ENCODE peak calls at places on chromosomes 12 and 14, in nine cellular contexts. One of them, this sample, is unnamed.

GRCh38 chr12:113980537-113981337 is 14.6 kb upstream of the RBM19 start:
- DNase-seq in heart left ventricle: no peak
- DNase-seq in breast epithelium: no peak
- DNase-seq in transverse colon: peak; percentile 24
- DNase-seq in sigmoid colon: no peak
- DNase-seq in A549: peak; percentile 79
- DNase-seq in ovary: no peak
- DNase-seq in adrenal gland: no peak
- DNase-seq in IMR-90: peak; percentile 74
- DNase-seq in this sample: peak; percentile 81

GRCh38 chr14:72518809-72519377 is 375.0 kb downstream of the DPF3 start:
- DNase-seq in heart left ventricle: no peak
- DNase-seq in breast epithelium: no peak
- DNase-seq in transverse colon: no peak
- DNase-seq in sigmoid colon: no peak
- DNase-seq in A549: no peak
- DNase-seq in ovary: no peak
- DNase-seq in adrenal gland: no peak
- DNase-seq in IMR-90: no peak
- DNase-seq in this sample: no peak

GRCh38 chr14:33934043-33934750 is 16.7 kb downstream of the EGLN3 start:
- DNase-seq in heart left ventricle: no peak
- DNase-seq in breast epithelium: no peak
- DNase-seq in transverse colon: no peak
- DNase-seq in sigmoid colon: no peak
- DNase-seq in A549: no peak
- DNase-seq in ovary: no peak
- DNase-seq in adrenal gland: no peak
- DNase-seq in IMR-90: no peak
- DNase-seq in this sample: no peak

GRCh38 chr14:24885410-24885913 is 164.5 kb downstream of the STXBP6 start:
- DNase-seq in heart left ventricle: no peak
- DNase-seq in breast epithelium: no peak
- DNase-seq in transverse colon: no peak
- DNase-seq in sigmoid colon: no peak
- DNase-seq in A549: no peak
- DNase-seq in ovary: no peak
- DNase-seq in adrenal gland: no peak
- DNase-seq in IMR-90: no peak
- DNase-seq in this sample: no peak

GRCh38 chr12:76738824-76739579 is 24.9 kb upstream of the ZDHHC17 start:
- DNase-seq in heart left ventricle: no peak
- DNase-seq in breast epithelium: no peak
- DNase-seq in transverse colon: peak; percentile 10
- DNase-seq in sigmoid colon: no peak
- DNase-seq in A549: no peak
- DNase-seq in ovary: no peak
- DNase-seq in adrenal gland: no peak
- DNase-seq in IMR-90: no peak
- DNase-seq in this sample: no peak

GRCh38 chr12:50400638-50401382 is at the start of gene LARP4:
- DNase-seq in heart left ventricle: peak; percentile 94
- DNase-seq in breast epithelium: peak; percentile 90
- DNase-seq in transverse colon: peak; percentile 94
- DNase-seq in sigmoid colon: peak; percentile 97
- DNase-seq in A549: peak; percentile 97
- DNase-seq in ovary: peak; percentile 88
- DNase-seq in adrenal gland: peak; percentile 96
- DNase-seq in IMR-90: peak; percentile 92
- DNase-seq in this sample: peak; percentile 98

GRCh38 chr12:109728921-109729836 is 15.6 kb downstream of the FAM222A start:
- DNase-seq in heart left ventricle: peak; percentile 15
- DNase-seq in breast epithelium: no peak
- DNase-seq in transverse colon: no peak
- DNase-seq in sigmoid colon: peak; percentile 59
- DNase-seq in A549: no peak
- DNase-seq in ovary: no peak
- DNase-seq in adrenal gland: peak; percentile 10
- DNase-seq in IMR-90: no peak
- DNase-seq in this sample: no peak

GRCh38 chr14:79199217-79199616 is 1012.1 kb downstream of the DIO2 start:
- DNase-seq in heart left ventricle: no peak
- DNase-seq in breast epithelium: no peak
- DNase-seq in transverse colon: no peak
- DNase-seq in sigmoid colon: no peak
- DNase-seq in A549: no peak
- DNase-seq in ovary: no peak
- DNase-seq in adrenal gland: no peak
- DNase-seq in IMR-90: no peak
- DNase-seq in this sample: no peak

GRCh38 chr14:30532264-30532663 is 26.7 kb upstream of the G2E3 start:
- DNase-seq in heart left ventricle: no peak
- DNase-seq in breast epithelium: no peak
- DNase-seq in transverse colon: no peak
- DNase-seq in sigmoid colon: no peak
- DNase-seq in A549: no peak
- DNase-seq in ovary: no peak
- DNase-seq in adrenal gland: no peak
- DNase-seq in IMR-90: no peak
- DNase-seq in this sample: peak; percentile 42

DNA sequence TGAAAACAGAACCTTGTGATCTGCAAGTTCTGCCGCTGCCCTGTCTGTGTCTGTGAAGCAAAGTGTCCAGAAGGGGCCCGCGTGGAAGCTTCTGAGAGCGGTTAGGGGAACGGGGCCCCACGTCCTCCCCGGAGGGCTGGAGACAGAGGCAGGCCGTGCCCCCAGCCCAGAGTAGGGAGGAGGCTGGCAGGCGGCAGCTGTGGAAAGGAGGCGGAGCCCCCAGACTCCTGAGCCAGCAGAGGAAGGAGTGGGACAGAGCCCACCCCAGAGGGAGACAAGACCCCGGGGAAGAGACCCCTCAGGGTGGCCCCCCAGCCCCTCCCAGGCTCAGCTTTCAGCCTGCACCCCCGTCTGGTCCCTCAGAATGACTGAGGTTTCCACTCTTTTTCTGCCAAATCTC is 49.0 kb downstream of the GALNT9 start:
- DNase-seq in heart left ventricle: no peak
- DNase-seq in breast epithelium: no peak
- DNase-seq in transverse colon: no peak
- DNase-seq in sigmoid colon: no peak
- DNase-seq in A549: no peak
- DNase-seq in ovary: no peak
- DNase-seq in adrenal gland: no peak
- DNase-seq in IMR-90: no peak
- DNase-seq in this sample: no peak
- TF ChIP-seq POLR2A in heart left ventricle: no peak
- TF ChIP-seq POLR2A in breast epithelium: no peak
- TF ChIP-seq POLR2A in transverse colon: no peak
- TF ChIP-seq POLR2A in sigmoid colon: no peak
- TF ChIP-seq POLR2A in A549: no peak
- TF ChIP-seq POLR2A in ovary: no peak
- TF ChIP-seq POLR2A in adrenal gland: no peak
- TF ChIP-seq POLR2A in IMR-90: no peak
- TF ChIP-seq POLR2A in this sample: no peak

GRCh38 chr12:6939187-6939540 is 4.5 kb upstream of the RNU7-1 start:
- DNase-seq in heart left ventricle: no peak
- DNase-seq in breast epithelium: no peak
- DNase-seq in transverse colon: no peak
- DNase-seq in sigmoid colon: no peak
- DNase-seq in A549: no peak
- DNase-seq in ovary: no peak
- DNase-seq in adrenal gland: no peak
- DNase-seq in IMR-90: no peak
- DNase-seq in this sample: no peak

GRCh38 chr12:6936378-6936638 is 7.3 kb upstream of the RNU7-1 start:
- DNase-seq in heart left ventricle: no peak
- DNase-seq in breast epithelium: no peak
- DNase-seq in transverse colon: no peak
- DNase-seq in sigmoid colon: no peak
- DNase-seq in A549: no peak
- DNase-seq in ovary: no peak
- DNase-seq in adrenal gland: no peak
- DNase-seq in IMR-90: no peak
- DNase-seq in this sample: no peak

GRCh38 chr12:6936642-6937480 is 6.8 kb upstream of the RNU7-1 start:
- DNase-seq in heart left ventricle: peak; percentile 56
- DNase-seq in breast epithelium: no peak
- DNase-seq in transverse colon: no peak
- DNase-seq in sigmoid colon: no peak
- DNase-seq in A549: no peak
- DNase-seq in ovary: peak; percentile 71
- DNase-seq in adrenal gland: peak; percentile 38
- DNase-seq in IMR-90: no peak
- DNase-seq in this sample: peak; percentile 54

GRCh38 chr12:6937481-6938352 is 5.9 kb upstream of the RNU7-1 start:
- DNase-seq in heart left ventricle: peak; percentile 95
- DNase-seq in breast epithelium: peak; percentile 95
- DNase-seq in transverse colon: peak; percentile 95
- DNase-seq in sigmoid colon: peak; percentile 97
- DNase-seq in A549: peak; percentile 98
- DNase-seq in ovary: peak; percentile 93
- DNase-seq in adrenal gland: peak; percentile 95
- DNase-seq in IMR-90: peak; percentile 92
- DNase-seq in this sample: peak; percentile 97

GRCh38 chr12:6938353-6939186 is 5.0 kb upstream of the RNU7-1 start:
- DNase-seq in heart left ventricle: no peak
- DNase-seq in breast epithelium: no peak
- DNase-seq in transverse colon: no peak
- DNase-seq in sigmoid colon: no peak
- DNase-seq in A549: no peak
- DNase-seq in ovary: peak; percentile 67
- DNase-seq in adrenal gland: peak; percentile 37
- DNase-seq in IMR-90: no peak
- DNase-seq in this sample: no peak
- TF ChIP-seq POLR2A in heart left ventricle: no peak
- TF ChIP-seq POLR2A in breast epithelium: no peak
- TF ChIP-seq POLR2A in transverse colon: no peak
- TF ChIP-seq POLR2A in sigmoid colon: no peak
- TF ChIP-seq POLR2A in A549: no peak
- TF ChIP-seq POLR2A in ovary: no peak
- TF ChIP-seq POLR2A in adrenal gland: no peak
- TF ChIP-seq POLR2A in IMR-90: peak; percentile 1
- TF ChIP-seq POLR2A in this sample: no peak

GRCh38 chr14:91374897-91375747 is 42.5 kb downstream of the CCDC88C start:
- DNase-seq in heart left ventricle: no peak
- DNase-seq in breast epithelium: no peak
- DNase-seq in transverse colon: no peak
- DNase-seq in sigmoid colon: no peak
- DNase-seq in A549: no peak
- DNase-seq in ovary: no peak
- DNase-seq in adrenal gland: no peak
- DNase-seq in IMR-90: no peak
- DNase-seq in this sample: no peak

GRCh38 chr14:91371990-91372375 is 45.6 kb downstream of the CCDC88C start:
- DNase-seq in heart left ventricle: no peak
- DNase-seq in breast epithelium: no peak
- DNase-seq in transverse colon: no peak
- DNase-seq in sigmoid colon: no peak
- DNase-seq in A549: no peak
- DNase-seq in ovary: no peak
- DNase-seq in adrenal gland: no peak
- DNase-seq in IMR-90: no peak
- DNase-seq in this sample: no peak

GRCh38 chr14:91372680-91373495 is 44.7 kb downstream of the CCDC88C start:
- DNase-seq in heart left ventricle: no peak
- DNase-seq in breast epithelium: no peak
- DNase-seq in transverse colon: peak; percentile 55
- DNase-seq in sigmoid colon: no peak
- DNase-seq in A549: no peak
- DNase-seq in ovary: no peak
- DNase-seq in adrenal gland: no peak
- DNase-seq in IMR-90: no peak
- DNase-seq in this sample: peak; percentile 66

GRCh38 chr14:91374287-91374880 is 43.2 kb downstream of the CCDC88C start:
- DNase-seq in heart left ventricle: no peak
- DNase-seq in breast epithelium: no peak
- DNase-seq in transverse colon: no peak
- DNase-seq in sigmoid colon: no peak
- DNase-seq in A549: no peak
- DNase-seq in ovary: no peak
- DNase-seq in adrenal gland: no peak
- DNase-seq in IMR-90: no peak
- DNase-seq in this sample: no peak

DNA sequence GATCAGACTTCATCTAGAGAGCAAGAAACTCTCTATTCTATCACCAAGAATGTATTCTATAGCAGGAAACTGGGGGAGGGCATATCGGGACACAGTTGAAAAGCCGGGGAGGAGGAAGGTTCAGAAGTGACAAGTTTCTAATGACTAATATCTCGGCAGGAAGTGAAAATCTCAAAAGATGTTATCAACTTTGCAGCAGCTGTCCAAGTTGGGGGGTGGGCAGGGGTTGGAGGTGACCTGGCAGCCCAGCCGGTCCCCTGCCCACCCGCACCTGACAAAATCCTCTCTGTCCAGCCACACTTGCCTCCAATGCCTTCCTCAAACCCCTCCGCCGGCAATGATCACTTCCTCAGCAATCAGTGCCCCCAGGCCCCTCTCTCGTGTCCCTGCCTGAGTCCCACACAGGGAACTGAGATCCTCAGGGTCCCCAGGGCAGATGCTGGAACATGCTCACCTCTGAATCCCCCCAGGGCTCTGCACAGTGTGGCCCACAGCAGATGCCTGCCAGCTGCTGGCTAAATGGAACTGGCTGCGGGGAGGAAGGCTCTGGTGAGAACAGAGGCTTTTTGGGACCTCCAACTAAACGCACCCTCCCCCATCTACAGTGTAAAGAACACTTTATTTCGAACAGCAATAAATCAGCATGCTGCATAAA is 43.9 kb downstream of the CCDC88C start:
- DNase-seq in heart left ventricle: no peak
- DNase-seq in breast epithelium: no peak
- DNase-seq in transverse colon: no peak
- DNase-seq in sigmoid colon: no peak
- DNase-seq in A549: no peak
- DNase-seq in ovary: no peak
- DNase-seq in adrenal gland: no peak
- DNase-seq in IMR-90: no peak
- DNase-seq in this sample: no peak
- TF ChIP-seq POLR2A in heart left ventricle: no peak
- TF ChIP-seq POLR2A in breast epithelium: no peak
- TF ChIP-seq POLR2A in transverse colon: no peak
- TF ChIP-seq POLR2A in sigmoid colon: no peak
- TF ChIP-seq POLR2A in A549: no peak
- TF ChIP-seq POLR2A in ovary: no peak
- TF ChIP-seq POLR2A in adrenal gland: no peak
- TF ChIP-seq POLR2A in IMR-90: no peak
- TF ChIP-seq POLR2A in this sample: no peak

DNA sequence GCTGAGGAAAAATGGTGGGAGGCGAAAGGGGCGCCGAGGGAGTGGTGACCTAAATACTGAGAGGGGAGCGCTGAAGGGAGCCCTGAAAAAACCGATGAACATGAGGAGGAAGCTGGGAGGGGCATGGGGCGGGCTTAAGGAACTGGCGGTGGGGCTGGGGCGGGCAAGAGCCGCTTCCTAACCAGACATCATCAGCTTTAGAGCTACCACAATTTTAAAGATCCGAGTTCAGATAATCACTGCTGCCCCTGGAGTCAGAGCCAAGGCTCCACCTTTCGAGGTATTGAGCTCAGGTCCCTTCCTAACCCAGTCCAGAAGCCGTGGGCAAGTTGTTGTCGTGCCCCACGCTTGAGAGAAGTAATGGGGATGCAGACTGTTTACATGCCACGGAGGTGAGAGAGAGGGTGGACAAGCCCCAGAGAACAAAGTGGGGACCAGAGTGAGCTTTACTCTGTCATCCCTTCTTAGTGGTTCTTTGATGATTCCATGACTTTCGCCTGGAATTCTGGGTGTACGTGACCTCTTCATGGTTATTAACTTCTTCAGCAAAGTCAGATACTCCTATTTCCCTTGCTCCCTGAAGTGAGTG is 393 bp downstream of the ORMDL2 start:
- DNase-seq in heart left ventricle: no peak
- DNase-seq in breast epithelium: no peak
- DNase-seq in transverse colon: no peak
- DNase-seq in sigmoid colon: peak; percentile 63
- DNase-seq in A549: no peak
- DNase-seq in ovary: no peak
- DNase-seq in adrenal gland: no peak
- DNase-seq in IMR-90: no peak
- DNase-seq in this sample: peak; percentile 90
- TF ChIP-seq POLR2A in heart left ventricle: no peak
- TF ChIP-seq POLR2A in breast epithelium: no peak
- TF ChIP-seq POLR2A in transverse colon: no peak
- TF ChIP-seq POLR2A in sigmoid colon: peak; percentile 12
- TF ChIP-seq POLR2A in A549: no peak
- TF ChIP-seq POLR2A in ovary: peak; percentile 51
- TF ChIP-seq POLR2A in adrenal gland: no peak
- TF ChIP-seq POLR2A in IMR-90: no peak
- TF ChIP-seq POLR2A in this sample: no peak

This sample was measured in erythroblast.